ENCODE peak calls at places on chromosomes 1 and 21, in seven cellular contexts. E is stromal cell of bone marrow, V is NCI-H345, Q is COLO829, M is AG09309, H is A172, F is AG04449. L is an unnamed sample.

GRCh38 chr1:50231209-50231608 is 122.5 kb downstream of the ELAVL4 start:
- DNase-seq in E (no peak), V (no peak), Q (no peak), M (no peak), H (no peak), F (no peak), L (no peak)

GRCh38 chr1:231949277-231950122 is 322.9 kb downstream of the DISC1 start:
- DNase-seq in E (no peak), V (no peak), Q (no peak), M (no peak), H (no peak), F (no peak), L (no peak)

GRCh38 chr1:34684246-34684645 is 70.6 kb upstream of the GJB5 start:
- DNase-seq in E (no peak), V (peak; percentile 55), Q (no peak), M (no peak), H (peak; percentile 6), F (no peak), L (no peak)

GRCh38 chr1:230898748-230899147 is 30.4 kb upstream of the C1orf198 start:
- DNase-seq in E (no peak), V (no peak), Q (no peak), M (no peak), H (no peak), F (no peak), L (no peak)

GRCh38 chr21:29232601-29233541 is 65.9 kb upstream of the BACH1 start:
- DNase-seq in E (peak; percentile 58), V (no peak), Q (no peak), M (no peak), H (peak; percentile 94), F (peak; percentile 57), L (peak; percentile 72)

GRCh38 chr21:38303300-38303699 is 46.5 kb downstream of the KCNJ15 start:
- DNase-seq in E (peak; percentile 100), V (no peak), Q (no peak), M (peak; percentile 93), H (peak; percentile 94), F (peak; percentile 73), L (peak; percentile 83)

GRCh38 chr1:180519846-180520245 is 17.5 kb upstream of the ACBD6 start:
- DNase-seq in E (no peak), V (no peak), Q (no peak), M (no peak), H (no peak), F (no peak), L (no peak)

GRCh38 chr1:158098256-158098655 is 82.4 kb upstream of the CD1D start:
- DNase-seq in E (no peak), V (no peak), Q (no peak), M (no peak), H (no peak), F (no peak), L (no peak)

GRCh38 chr1:32182060-32182459 is 2.6 kb downstream of the TXLNA start:
- DNase-seq in E (no peak), V (no peak), Q (no peak), M (no peak), H (no peak), F (no peak), L (no peak)

GRCh38 chr1:157369808-157370521 is 182.3 kb downstream of the FCRL5 start:
- DNase-seq in E (peak; percentile 23), V (peak; percentile 71), Q (peak; percentile 32), M (no peak), H (peak; percentile 51), F (no peak), L (no peak)

GRCh38 chr1:32894019-32894600 is 7.1 kb downstream of the TMEM54 start:
- DNase-seq in E (no peak), V (peak; percentile 33), Q (no peak), M (no peak), H (no peak), F (no peak), L (no peak)

GRCh38 chr1:221776495-221777413 is 34.9 kb upstream of the DUSP10 start:
- DNase-seq in E (no peak), V (no peak), Q (peak; percentile 23), M (no peak), H (no peak), F (no peak), L (no peak)

GRCh38 chr1:198495635-198496034 is 44.8 kb downstream of the ATP6V1G3 start:
- DNase-seq in E (no peak), V (no peak), Q (no peak), M (no peak), H (peak; percentile 91), F (no peak), L (no peak)

GRCh38 chr21:46118871-46119564 is 21.1 kb downstream of the COL6A2 start:
- DNase-seq in E (no peak), V (no peak), Q (no peak), M (no peak), H (no peak), F (no peak), L (no peak)

GRCh38 chr1:199956005-199956404 is 71.5 kb upstream of the NR5A2 start:
- DNase-seq in E (no peak), V (no peak), Q (no peak), M (no peak), H (no peak), F (no peak), L (no peak)

GRCh38 chr1:197464039-197464438 is 196.0 kb downstream of the CRB1 start:
- DNase-seq in E (peak; percentile 70), V (peak; percentile 15), Q (no peak), M (peak; percentile 58), H (no peak), F (peak; percentile 79), L (no peak)

GRCh38 chr1:177858222-177858894 is 111.5 kb downstream of the SEC16B start:
- DNase-seq in E (peak; percentile 20), V (peak; percentile 84), Q (no peak), M (no peak), H (no peak), F (no peak), L (no peak)

GRCh38 chr1:229694053-229694693 is 68.1 kb downstream of the URB2 start:
- DNase-seq in E (peak; percentile 47), V (peak; percentile 88), Q (no peak), M (peak; percentile 35), H (peak; percentile 85), F (peak; percentile 26), L (no peak)

GRCh38 chr1:70819785-70820184 is 227.8 kb downstream of the PTGER3 start:
- DNase-seq in E (no peak), V (no peak), Q (no peak), M (no peak), H (no peak), F (no peak), L (no peak)

GRCh38 chr1:35717911-35718476 is 690 bp downstream of the C1orf216 start:
- DNase-seq in E (peak; percentile 73), V (no peak), Q (peak; percentile 46), M (peak; percentile 17), H (peak; percentile 47), F (no peak), L (no peak)

GRCh38 chr1:79198841-79199240 is 192.3 kb upstream of the ADGRL4 start:
- DNase-seq in E (peak; percentile 36), V (no peak), Q (peak; percentile 61), M (peak; percentile 25), H (peak; percentile 19), F (no peak), L (peak; percentile 16)

GRCh38 chr1:118821801-118822200 is 166.3 kb downstream of the TBX15 start:
- DNase-seq in E (peak; percentile 65), V (no peak), Q (no peak), M (no peak), H (peak; percentile 3), F (no peak), L (no peak)

GRCh38 chr1:39576016-39576657 is 453 bp downstream of the PABPC4 start:
- DNase-seq in E (peak; percentile 7), V (no peak), Q (no peak), M (no peak), H (no peak), F (no peak), L (no peak)

GRCh38 chr1:204623365-204623893 is 62.1 kb downstream of the LRRN2 start:
- DNase-seq in E (peak; percentile 28), V (no peak), Q (peak; percentile 58), M (no peak), H (peak; percentile 72), F (no peak), L (peak; percentile 19)

GRCh38 chr1:86825294-86825693 is 88.6 kb downstream of the SELENOF start:
- DNase-seq in E (no peak), V (peak; percentile 15), Q (no peak), M (no peak), H (peak; percentile 23), F (peak; percentile 7), L (no peak)

GRCh38 chr1:92994105-92994712 is 32.9 kb upstream of the DIPK1A start:
- DNase-seq in E (peak; percentile 75), V (peak; percentile 76), Q (peak; percentile 66), M (peak; percentile 62), H (peak; percentile 59), F (peak; percentile 46), L (peak; percentile 42)

GRCh38 chr21:37233551-37234146 is 33.5 kb downstream of the VPS26C start:
- DNase-seq in E (no peak), V (peak; percentile 85), Q (no peak), M (no peak), H (no peak), F (no peak), L (no peak)

GRCh38 chr1:19213580-19213979 is 3.5 kb upstream of the UBR4 start:
- DNase-seq in E (no peak), V (no peak), Q (no peak), M (no peak), H (no peak), F (no peak), L (no peak)

GRCh38 chr1:228109073-228109961 is at the start of gene MRPL55:
- DNase-seq in E (peak; percentile 89), V (peak; percentile 97), Q (peak; percentile 97), M (peak; percentile 74), H (peak; percentile 94), F (no peak), L (peak; percentile 76)

GRCh38 chr21:33080376-33080775 is 10.4 kb downstream of the OLIG1 start:
- DNase-seq in E (no peak), V (no peak), Q (no peak), M (no peak), H (no peak), F (no peak), L (no peak)

GRCh38 chr1:146036990-146037646 is 15.6 kb upstream of the HJV start:
- DNase-seq in E (peak; percentile 73), V (peak; percentile 98), Q (peak; percentile 88), M (peak; percentile 64), H (peak; percentile 95), F (peak; percentile 37), L (peak; percentile 50)

GRCh38 chr1:156898151-156898550 is 4.6 kb downstream of the PEAR1 start:
- DNase-seq in E (no peak), V (no peak), Q (no peak), M (no peak), H (peak; percentile 89), F (no peak), L (no peak)

L was measured in HS-5.